ENCODE peak calls at places on chromosomes 3 and 15, in five cellular contexts. Q is endothelial cell, Y is PC-3, P is LNCaP clone FGC, N is MCF 10A. V is an unnamed sample.
A peak's percentile ranks its signal among the peaks of the same experiment; 100 is the strongest.

GRCh38 chr15:35751421-35752133 is 205.6 kb upstream of the DPH6 start:
- DNase-seq in P (peak; percentile 25), Y (peak; percentile 85), N (peak; percentile 80), Q (peak; percentile 80), V (peak; percentile 67)

GRCh38 chr15:100663066-100663465 is 60.7 kb downstream of the ASB7 start:
- DNase-seq in Y (peak; percentile 25), Q (peak; percentile 36), N (peak; percentile 30), P (no peak), V (no peak)

GRCh38 chr3:131402391-131403039 is 20.9 kb downstream of the NUDT16 start:
- DNase-seq in Q (no peak), P (no peak), N (peak; percentile 10), Y (peak; percentile 54), V (no peak)

GRCh38 chr3:64673159-64673715 is 14.6 kb downstream of the ADAMTS9 start:
- DNase-seq in Q (no peak), N (no peak), P (no peak), Y (no peak), V (no peak)

GRCh38 chr3:197026481-197026866 is 3.1 kb downstream of the MELTF start:
- DNase-seq in P (no peak), Q (no peak), Y (no peak), N (no peak), V (no peak)

GRCh38 chr3:112818289-112818688 is 28.4 kb downstream of the CD200R1L start:
- DNase-seq in P (no peak), Q (no peak), Y (peak; percentile 62), N (peak; percentile 25), V (peak; percentile 66)

GRCh38 chr3:137769321-137770065 is 5.4 kb downstream of the SOX14 start:
- DNase-seq in N (no peak), Y (no peak), P (no peak), Q (peak; percentile 32), V (no peak)

GRCh38 chr15:65393091-65393490 is 15.3 kb upstream of the IGDCC3 start:
- DNase-seq in P (no peak), Q (no peak), Y (no peak), N (no peak), V (no peak)

GRCh38 chr15:96416218-96416933 is 85.9 kb downstream of the NR2F2 start:
- DNase-seq in Q (no peak), Y (no peak), P (no peak), N (no peak), V (no peak)

GRCh38 chr3:170049146-170050000 is 11.6 kb downstream of the GPR160 start:
- DNase-seq in Q (no peak), Y (peak; percentile 94), N (no peak), P (no peak), V (no peak)

GRCh38 chr3:32998631-32999451 is 47.4 kb downstream of the CCR4 start:
- DNase-seq in N (no peak), P (no peak), Q (no peak), Y (no peak), V (no peak)

GRCh38 chr3:170232266-170232665 is 10.0 kb downstream of the PRKCI start:
- DNase-seq in P (no peak), Q (no peak), Y (no peak), N (no peak), V (no peak)

GRCh38 chr3:148101061-148101460 is 596.6 kb upstream of the AGTR1 start:
- DNase-seq in N (no peak), Y (no peak), P (no peak), Q (no peak), V (peak; percentile 2)

GRCh38 chr3:126982125-126982521 is 792 bp upstream of the PLXNA1 start:
- DNase-seq in N (peak; percentile 52), Q (no peak), P (no peak), Y (peak; percentile 7), V (no peak)

GRCh38 chr15:69145149-69145693 is 15.2 kb upstream of the GLCE start:
- DNase-seq in Q (no peak), P (no peak), N (no peak), Y (no peak), V (no peak)

GRCh38 chr3:42025388-42026138 is 63.7 kb upstream of the ULK4 start:
- DNase-seq in P (peak; percentile 52), Q (peak; percentile 68), Y (peak; percentile 58), N (peak; percentile 72), V (peak; percentile 87)

GRCh38 chr3:105634719-105635118 is 234.1 kb downstream of the CBLB start:
- DNase-seq in N (no peak), Q (no peak), Y (no peak), P (no peak), V (no peak)

GRCh38 chr15:69648775-69649735 is 196.4 kb downstream of the RPLP1 start:
- DNase-seq in N (no peak), Q (no peak), P (no peak), Y (no peak), V (no peak)

GRCh38 chr15:58282060-58282708 is 144.0 kb downstream of the AQP9 start:
- DNase-seq in P (no peak), N (no peak), Y (no peak), Q (no peak), V (no peak)

GRCh38 chr3:185929192-185930151 is 8.3 kb downstream of the TRA2B start:
- DNase-seq in Q (no peak), Y (no peak), P (no peak), N (no peak), V (no peak)

GRCh38 chr3:58414538-58415197 is 19.0 kb downstream of the PDHB start:
- DNase-seq in Y (peak; percentile 85), Q (peak; percentile 42), P (peak; percentile 58), N (peak; percentile 74), V (no peak)

GRCh38 chr3:61772439-61772838 is 211.1 kb downstream of the PTPRG start:
- DNase-seq in Y (no peak), N (no peak), Q (no peak), P (no peak), V (no peak)

GRCh38 chr15:96969892-96970710 is 639.6 kb downstream of the NR2F2 start:
- DNase-seq in N (no peak), Y (no peak), P (no peak), Q (no peak), V (no peak)

GRCh38 chr3:115251509-115251908 is 104.4 kb upstream of the ZBTB20 start:
- DNase-seq in Q (no peak), N (peak; percentile 1), Y (peak; percentile 52), P (no peak), V (no peak)

GRCh38 chr3:31227152-31227581 is 305.6 kb upstream of the STT3B start:
- DNase-seq in N (no peak), Q (no peak), P (peak; percentile 89), Y (peak; percentile 41), V (no peak)

GRCh38 chr3:14303336-14304100 is 98.9 kb upstream of the SLC6A6 start:
- DNase-seq in Q (no peak), N (no peak), P (peak; percentile 98), Y (no peak), V (no peak)

GRCh38 chr3:42746455-42747450 is 26.3 kb downstream of the CCDC13 start:
- DNase-seq in Y (peak; percentile 55), P (peak; percentile 80), Q (no peak), N (no peak), V (peak; percentile 75)

GRCh38 chr3:151976211-151977050 is 103.0 kb downstream of the SUCNR1 start:
- DNase-seq in Q (no peak), Y (peak; percentile 98), N (peak; percentile 87), P (no peak), V (peak; percentile 71)

GRCh38 chr15:88490036-88490435 is 22.5 kb downstream of the MRPS11 start:
- DNase-seq in P (no peak), Y (no peak), N (no peak), Q (no peak), V (no peak)

GRCh38 chr15:88484781-88485246 is 17.3 kb downstream of the MRPS11 start:
- DNase-seq in P (no peak), N (no peak), Q (no peak), Y (no peak), V (peak; percentile 40)

GRCh38 chr15:88487796-88488523 is 20.5 kb downstream of the MRPS11 start:
- DNase-seq in Q (no peak), P (no peak), N (no peak), Y (no peak), V (no peak)

GRCh38 chr15:88489321-88489720 is 21.8 kb downstream of the MRPS11 start:
- DNase-seq in Q (no peak), N (no peak), P (no peak), Y (no peak), V (no peak)

GRCh38 chr15:88487176-88487795 is 19.8 kb downstream of the MRPS11 start:
- DNase-seq in Y (peak; percentile 34), P (no peak), Q (no peak), N (no peak), V (no peak)
- TF ChIP-seq CTCF in Y (peak; percentile 11), P (no peak), Q (no peak), N (no peak), V (no peak)

GRCh38 chr3:99843590-99844260 is 26.1 kb downstream of the CMSS1 start:
- DNase-seq in P (no peak), Y (no peak), N (no peak), Q (no peak), V (no peak)
- TF ChIP-seq CTCF in P (no peak), Y (no peak), N (no peak), Q (no peak), V (no peak)

GRCh38 chr3:52036829-52037228 is 19.5 kb downstream of the DUSP7 start:
- DNase-seq in N (peak; percentile 41), Q (no peak), Y (peak; percentile 39), P (no peak), V (no peak)
- TF ChIP-seq CTCF in N (no peak), Q (no peak), Y (peak; percentile 39), P (no peak), V (no peak)

DNA sequence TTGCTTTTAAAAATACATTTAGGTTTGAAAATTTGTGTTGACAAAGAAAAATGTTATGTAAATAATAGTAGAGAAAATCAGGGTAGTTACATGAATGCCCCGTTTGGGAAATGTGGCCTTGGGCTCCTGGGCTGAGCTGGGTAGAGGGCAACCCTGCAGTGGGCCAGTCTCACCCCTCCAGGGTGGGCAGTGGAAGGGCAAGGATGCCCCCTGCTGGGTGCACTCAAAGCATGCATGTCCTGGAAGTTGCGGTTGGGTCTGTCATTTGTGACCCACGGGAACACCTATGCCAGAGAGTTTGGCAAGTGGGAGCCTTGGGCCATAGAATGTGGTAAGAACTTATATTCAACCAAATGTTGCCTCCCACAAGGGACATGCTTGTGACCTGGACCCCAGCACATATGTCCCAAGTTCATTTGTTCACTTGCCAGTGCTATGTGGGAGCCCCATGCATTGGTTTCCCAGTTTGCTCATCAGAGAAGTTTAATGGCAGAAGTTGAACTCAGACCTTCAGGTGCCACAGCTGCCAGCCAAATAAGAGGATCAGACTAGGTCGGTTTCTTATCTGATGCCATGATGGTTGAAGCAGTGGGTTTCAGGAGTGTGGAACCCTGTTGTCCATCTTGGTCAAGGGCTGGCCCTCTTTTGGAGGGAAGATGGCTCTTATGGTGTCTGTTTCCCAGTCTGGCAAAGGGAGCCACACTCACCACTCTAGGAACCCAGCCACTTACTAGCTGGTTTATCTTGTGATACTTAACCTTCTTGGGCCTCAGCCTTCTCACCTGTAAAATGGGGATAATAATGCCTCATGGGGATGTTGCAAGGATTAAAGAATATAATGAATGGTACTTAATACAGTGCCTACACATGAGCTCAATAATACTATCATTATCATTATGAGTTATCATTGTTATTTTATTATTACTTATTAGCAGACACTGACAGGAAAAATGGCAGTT is 2.5 kb upstream of the PLCB2 start:
- DNase-seq in Q (peak; percentile 84), Y (peak; percentile 68), P (no peak), N (peak; percentile 55), V (no peak)
- TF ChIP-seq CTCF in Q (peak; percentile 78), Y (peak; percentile 83), P (peak; percentile 83), N (peak; percentile 61), V (peak; percentile 64)